ENCODE peak calls at places on chromosomes 7 and 10, in six cellular contexts. J is SW480; L is lower lobe of right lung; N is T-helper 9 cell; S is HT-29; Z is activated T-helper 1 cell treated with anti-CD3 and anti-CD28 coated beads, Interleukin-12 subunit alpha, Interleukin-12 subunit beta, Interleukin-2, Interleukin-4 antibody, amounts not matched to agents 30 ng/mL and 10 ng/mL and 1 ng/mL, durations not matched to agents 14 hours and 24 hours and 36 hours. C is an unnamed sample.

GRCh38 chr10:44906476-44906875 is 4.7 kb upstream of the TMEM72 start:
- DNase-seq in J (no peak), L (no peak), N (no peak), S (no peak), Z (no peak), C (no peak)

GRCh38 chr7:84847790-84848189 is 339.1 kb downstream of the SEMA3D start:
- DNase-seq in J (no peak), L (no peak), N (no peak), S (no peak), Z (no peak), C (peak; percentile 25)

GRCh38 chr7:117873056-117873932 is at the start of gene CTTNBP2:
- DNase-seq in J (peak; percentile 44), L (peak; percentile 59), N (no peak), S (peak; percentile 53), Z (no peak), C (peak; percentile 35)

GRCh38 chr7:94567396-94567795 is 57.8 kb downstream of the CASD1 start:
- DNase-seq in J (no peak), L (no peak), N (no peak), S (no peak), Z (no peak), C (no peak)

GRCh38 chr10:110613996-110614495 is 30.1 kb upstream of the RBM20 start:
- DNase-seq in J (no peak), L (no peak), N (no peak), S (no peak), Z (no peak), C (no peak)

GRCh38 chr7:55344840-55345239 is 20.3 kb upstream of the LANCL2 start:
- DNase-seq in J (no peak), L (no peak), N (no peak), S (no peak), Z (no peak), C (no peak)

GRCh38 chr7:135147341-135147898 is 452 bp upstream of the TMEM140 start:
- DNase-seq in J (no peak), L (no peak), N (no peak), S (no peak), Z (peak; percentile 23), C (peak; percentile 2)

GRCh38 chr10:79221110-79222051 is 125.9 kb upstream of the PPIF start:
- DNase-seq in J (no peak), L (peak; percentile 52), N (no peak), S (no peak), Z (no peak), C (no peak)

GRCh38 chr10:91643700-91644099 is 10.8 kb upstream of the PPP1R3C start:
- DNase-seq in J (peak; percentile 9), L (no peak), N (no peak), S (peak; percentile 25), Z (no peak), C (no peak)

GRCh38 chr7:40223451-40224112 is 88.8 kb downstream of the SUGCT start:
- DNase-seq in J (no peak), L (no peak), N (no peak), S (no peak), Z (no peak), C (no peak)

C was measured in trophoblast cell.